ENCODE peak calls at places on chromosome 3, in eight cellular contexts. B is EL; H is AG09309; J is HT1080; Z is mammary epithelial cell; Y is activated naive CD4-positive, alpha-beta T cell treated with Interleukin-2 at 50 U/mL for 16 hours; C is coronary artery; W is glutamatergic neuron. N is an unnamed sample.
A peak's percentile ranks its signal among the peaks of the same experiment; 100 is the strongest.

GRCh38 chr3:126419886-126420786 is 25.4 kb downstream of the CFAP100 start:
- DNase-seq in J (peak; percentile 51), C (peak; percentile 71), Y (no peak), W (no peak), H (no peak), B (peak; percentile 10), Z (no peak), N (no peak)

GRCh38 chr3:159249472-159250131 is 447.7 kb downstream of the MFSD1 start:
- DNase-seq in J (no peak), W (no peak), H (no peak), Z (no peak), C (no peak), B (no peak), Y (no peak), N (no peak)

GRCh38 chr3:193869221-193870201 is 266.4 kb upstream of the HES1 start:
- DNase-seq in H (peak; percentile 4), B (peak; percentile 93), Y (no peak), W (no peak), Z (peak; percentile 97), C (no peak), J (peak; percentile 99), N (no peak)

GRCh38 chr3:48561045-48561736 is 2.4 kb downstream of the UCN2 start:
- DNase-seq in Y (no peak), C (no peak), W (peak; percentile 81), B (peak; percentile 79), Z (no peak), H (no peak), J (peak; percentile 90), N (no peak)

GRCh38 chr3:129123314-129124060 is 1.9 kb upstream of the RAB43 start:
- DNase-seq in Y (peak; percentile 9), C (no peak), Z (peak; percentile 56), J (no peak), H (no peak), B (peak; percentile 26), W (no peak), N (no peak)

GRCh38 chr3:192091831-192092230 is 630.9 kb downstream of the PYDC2 start:
- DNase-seq in B (peak; percentile 74), H (no peak), C (no peak), W (no peak), J (peak; percentile 17), Y (no peak), Z (no peak), N (no peak)

GRCh38 chr3:127067116-127067910 is 84.4 kb downstream of the PLXNA1 start:
- DNase-seq in C (no peak), B (no peak), H (no peak), J (no peak), Y (no peak), Z (no peak), W (no peak), N (no peak)

GRCh38 chr3:48065035-48065434 is 48.8 kb upstream of the MAP4 start:
- DNase-seq in J (peak; percentile 20), Z (no peak), H (no peak), B (peak; percentile 27), W (no peak), Y (no peak), C (no peak), N (no peak)

GRCh38 chr3:179882322-179882721 is 154.4 kb downstream of the PEX5L start:
- DNase-seq in W (no peak), B (no peak), Y (no peak), Z (peak; percentile 2), C (no peak), H (no peak), J (no peak), N (no peak)

GRCh38 chr3:37229291-37229690 is 54.9 kb upstream of the LRRFIP2 start:
- DNase-seq in H (no peak), Y (no peak), J (no peak), B (no peak), W (no peak), Z (no peak), C (no peak), N (no peak)

GRCh38 chr3:100060685-100061484 is 53.4 kb downstream of the FILIP1L start:
- DNase-seq in Z (no peak), H (no peak), J (no peak), B (no peak), Y (no peak), W (no peak), C (no peak), N (no peak)

GRCh38 chr3:62134061-62134496 is 239.3 kb downstream of the FEZF2 start:
- DNase-seq in W (no peak), B (peak; percentile 47), Z (no peak), C (no peak), H (no peak), J (peak; percentile 81), Y (no peak), N (peak; percentile 45)

GRCh38 chr3:11803977-11804903 is 42.4 kb downstream of the TAMM41 start:
- DNase-seq in H (no peak), Y (peak; percentile 32), C (no peak), B (peak; percentile 53), J (peak; percentile 52), Z (peak; percentile 40), W (no peak), N (peak; percentile 11)

GRCh38 chr3:134336587-134336986 is 37.7 kb downstream of the AMOTL2 start:
- DNase-seq in W (no peak), B (peak; percentile 90), Z (peak; percentile 49), C (peak; percentile 81), Y (no peak), H (peak; percentile 72), J (peak; percentile 72), N (no peak)

GRCh38 chr3:4895848-4896247 is 83.4 kb upstream of the BHLHE40 start:
- DNase-seq in Y (no peak), J (no peak), H (no peak), B (no peak), C (no peak), Z (no peak), W (no peak), N (no peak)

GRCh38 chr3:127208483-127209100 is 15.7 kb downstream of the PRR23E start:
- DNase-seq in B (no peak), Y (no peak), C (peak; percentile 67), W (no peak), Z (no peak), J (no peak), H (no peak), N (no peak)

GRCh38 chr3:81045976-81046375 is 715.5 kb downstream of the GBE1 start:
- DNase-seq in Y (no peak), J (peak; percentile 5), H (no peak), Z (no peak), W (no peak), B (no peak), C (no peak), N (no peak)

GRCh38 chr3:169026543-169027181 is 636.9 kb downstream of the MECOM start:
- DNase-seq in W (no peak), J (peak; percentile 98), Y (no peak), Z (peak; percentile 95), B (peak; percentile 92), H (peak; percentile 88), C (no peak), N (peak; percentile 79)

GRCh38 chr3:195879416-195880036 is 28.8 kb downstream of the TNK2 start:
- DNase-seq in Y (no peak), J (no peak), C (no peak), Z (no peak), H (no peak), W (no peak), B (no peak), N (no peak)

GRCh38 chr3:153291052-153291689 is 129.1 kb downstream of the RAP2B start:
- DNase-seq in H (no peak), B (peak; percentile 31), C (no peak), Z (peak; percentile 31), Y (no peak), W (no peak), J (no peak), N (no peak)

GRCh38 chr3:77835916-77836315 is 796.0 kb downstream of the ROBO2 start:
- DNase-seq in B (peak; percentile 33), Y (no peak), H (peak; percentile 18), Z (no peak), J (no peak), W (no peak), C (no peak), N (no peak)

GRCh38 chr3:134364936-134365765 is 9.1 kb downstream of the AMOTL2 start:
- DNase-seq in Z (no peak), W (no peak), Y (no peak), B (peak; percentile 58), C (peak; percentile 72), J (peak; percentile 83), H (no peak), N (no peak)

GRCh38 chr3:27614592-27614991 is 107.5 kb downstream of the EOMES start:
- DNase-seq in J (no peak), C (no peak), H (no peak), Y (no peak), Z (no peak), B (no peak), W (no peak), N (no peak)

GRCh38 chr3:20324664-20325478 is 138.9 kb upstream of the SGO1 start:
- DNase-seq in C (no peak), J (no peak), H (no peak), W (no peak), Y (no peak), B (peak; percentile 2), Z (no peak), N (no peak)

GRCh38 chr3:150319900-150320299 is 88.2 kb upstream of the TSC22D2 start:
- DNase-seq in B (peak; percentile 98), W (no peak), H (peak; percentile 90), Z (peak; percentile 98), Y (no peak), J (peak; percentile 98), C (no peak), N (no peak)

GRCh38 chr3:128385080-128385832 is 81.4 kb downstream of the DNAJB8 start:
- DNase-seq in W (no peak), C (peak; percentile 81), H (peak; percentile 31), Z (no peak), B (peak; percentile 51), Y (no peak), J (no peak), N (no peak)

GRCh38 chr3:57006949-57007419 is 53.5 kb upstream of the SPATA12 start:
- DNase-seq in C (no peak), Z (peak; percentile 95), H (no peak), Y (no peak), W (no peak), J (peak; percentile 38), B (peak; percentile 19), N (no peak)

GRCh38 chr3:148998715-148999413 is 7.5 kb downstream of the GYG1 start:
- DNase-seq in Z (peak; percentile 45), J (no peak), C (no peak), W (no peak), B (no peak), H (no peak), Y (no peak), N (no peak)

GRCh38 chr3:11335056-11335608 is 62.9 kb downstream of the ATG7 start:
- DNase-seq in C (no peak), J (peak; percentile 79), Y (no peak), B (peak; percentile 71), H (peak; percentile 33), Z (peak; percentile 62), W (no peak), N (peak; percentile 46)